ENCODE peak calls at places on chromosome 7, in six cellular contexts. C is activated naive CD4-positive, alpha-beta T cell; S is choroid plexus epithelial cell; U is SK-N-MC; L is spleen; A is T-cell. J is an unnamed sample.

GRCh38 chr7:27142562-27143021 is 889 bp downstream of the HOXA5 start:
- DNase-seq in S (no peak), U (no peak), A (no peak), C (no peak), L (no peak), J (peak)

GRCh38 chr7:41107938-41108448 is 594.9 kb downstream of the INHBA start:
- DNase-seq in L (no peak), C (no peak), U (no peak), S (peak), A (no peak), J (no peak)

GRCh38 chr7:21984042-21984441 is 38.3 kb upstream of the CDCA7L start:
- DNase-seq in L (no peak), S (peak), U (no peak), C (no peak), A (no peak), J (no peak)

GRCh38 chr7:131188367-131189339 is 139.0 kb upstream of the MKLN1 start:
- DNase-seq in U (peak), S (peak), A (peak), C (no peak), L (no peak), J (no peak)

GRCh38 chr7:29397398-29397797 is 166.2 kb upstream of the PRR15 start:
- DNase-seq in L (no peak), S (no peak), U (no peak), A (no peak), C (no peak), J (no peak)

GRCh38 chr7:156474241-156474743 is 166.3 kb upstream of the RNF32 start:
- DNase-seq in S (peak), U (no peak), C (no peak), A (no peak), L (no peak), J (no peak)

GRCh38 chr7:86372262-86372661 is 271.4 kb upstream of the GRM3 start:
- DNase-seq in A (no peak), C (no peak), U (no peak), L (no peak), S (no peak), J (no peak)

GRCh38 chr7:106979551-106980357 is 64.8 kb upstream of the PRKAR2B start:
- DNase-seq in U (no peak), C (no peak), L (no peak), A (no peak), S (no peak), J (no peak)

GRCh38 chr7:5177060-5177459 is 13.0 kb upstream of the WIPI2 start:
- DNase-seq in C (no peak), S (peak), A (no peak), L (no peak), U (no peak), J (no peak)